ENCODE peak calls at places on chromosomes 11 and 22, in seven cellular contexts. I, E, V, R, B, F and O are unnamed samples.
A peak's percentile ranks its signal among the peaks of the same experiment; 100 is the strongest.

GRCh38 chr11:126345759-126346585 is 9.5 kb upstream of the ST3GAL4 start:
- DNase-seq in I (peak; percentile 95), E (no peak), V (no peak), R (no peak), B (peak; percentile 75), F (no peak), O (no peak)

GRCh38 chr11:112238041-112238440 is 11.8 kb downstream of the PTS start:
- DNase-seq in I (no peak), E (no peak), V (no peak), R (no peak), B (no peak), F (no peak), O (no peak)

GRCh38 chr11:34190192-34191139 is 85.0 kb downstream of the NAT10 start:
- DNase-seq in I (no peak), E (no peak), V (no peak), R (no peak), B (no peak), F (no peak), O (no peak)

GRCh38 chr11:65213322-65214211 is 31.8 kb downstream of the CAPN1 start:
- DNase-seq in I (peak; percentile 37), E (peak; percentile 70), V (no peak), R (no peak), B (peak; percentile 6), F (no peak), O (no peak)

GRCh38 chr22:41642711-41643110 is 21.6 kb downstream of the XRCC6 start:
- DNase-seq in I (no peak), E (no peak), V (no peak), R (no peak), B (peak; percentile 51), F (no peak), O (no peak)

GRCh38 chr11:19253149-19253540 is 12.4 kb upstream of the E2F8 start:
- DNase-seq in I (no peak), E (no peak), V (no peak), R (no peak), B (no peak), F (no peak), O (no peak)

GRCh38 chr22:36839356-36840073 is 21.3 kb upstream of the NCF4 start:
- DNase-seq in I (no peak), E (no peak), V (no peak), R (no peak), B (peak; percentile 9), F (no peak), O (no peak)

GRCh38 chr11:122162095-122162494 is 46.1 kb upstream of the BLID start:
- DNase-seq in I (no peak), E (no peak), V (no peak), R (no peak), B (no peak), F (no peak), O (no peak)

GRCh38 chr11:15374418-15374817 is 259.7 kb downstream of the INSC start:
- DNase-seq in I (no peak), E (no peak), V (no peak), R (no peak), B (no peak), F (no peak), O (no peak)

GRCh38 chr11:73012121-73012863 is 129.8 kb downstream of the FCHSD2 start:
- DNase-seq in I (no peak), E (no peak), V (no peak), R (no peak), B (peak; percentile 59), F (no peak), O (no peak)

GRCh38 chr22:50323900-50324299 is 2.9 kb downstream of the DENND6B start:
- DNase-seq in I (no peak), E (no peak), V (no peak), R (no peak), B (no peak), F (no peak), O (no peak)

GRCh38 chr11:12693485-12694181 is 19.4 kb downstream of the TEAD1 start:
- DNase-seq in I (peak; percentile 26), E (no peak), V (peak; percentile 73), R (peak; percentile 48), B (peak; percentile 99), F (no peak), O (peak; percentile 34)

GRCh38 chr11:47552086-47552580 is 799 bp downstream of the CELF1 start:
- DNase-seq in I (peak; percentile 46), E (no peak), V (no peak), R (peak; percentile 12), B (peak; percentile 52), F (no peak), O (peak; percentile 52)

GRCh38 chr22:42179616-42180015 is 49.0 kb upstream of the CYP2D6 start:
- DNase-seq in I (no peak), E (no peak), V (no peak), R (no peak), B (peak; percentile 88), F (no peak), O (no peak)

GRCh38 chr11:75720639-75721038 is 3.0 kb downstream of the MOGAT2 start:
- DNase-seq in I (no peak), E (no peak), V (no peak), R (no peak), B (no peak), F (no peak), O (no peak)

GRCh38 chr22:48338793-48339705 is 1488.6 kb downstream of the BRD1 start:
- DNase-seq in I (no peak), E (no peak), V (no peak), R (no peak), B (no peak), F (no peak), O (no peak)

GRCh38 chr11:123546515-123546914 is 107.9 kb downstream of the SCN3B start:
- DNase-seq in I (no peak), E (no peak), V (no peak), R (no peak), B (peak; percentile 78), F (no peak), O (no peak)

GRCh38 chr11:45148276-45148675 is 1.8 kb downstream of the PRDM11 start:
- DNase-seq in I (no peak), E (no peak), V (no peak), R (no peak), B (no peak), F (no peak), O (no peak)
- H3K4me1 ChIP-seq in I (no peaks in the 10 kb centered on the region), E (no peaks in the 10 kb centered on the region), V (peaks cover 9% of the 10 kb centered on the region), R (peaks cover 24% of the 10 kb centered on the region), B (peaks cover 2% of the 10 kb centered on the region), F (no peaks in the 10 kb centered on the region), O (peaks cover 28% of the 10 kb centered on the region)

GRCh38 chr11:71086687-71087258 is 165.6 kb downstream of the SHANK2 start:
- DNase-seq in I (peak; percentile 21), E (peak; percentile 31), V (peak; percentile 31), R (peak; percentile 34), B (peak; percentile 10), F (no peak), O (peak; percentile 73)
- TF ChIP-seq CTCF in I (peak; percentile 54), E (peak; percentile 67), V (peak; percentile 62), R (peak; percentile 76), B (peak; percentile 49), F (peak; percentile 47), O (peak; percentile 9)

GRCh38 chr11:92589512-92589911 is 364.9 kb downstream of the FAT3 start:
- DNase-seq in I (no peak), E (no peak), V (no peak), R (no peak), B (no peak), F (no peak), O (no peak)
- TF ChIP-seq USF2 in I (no peak), E (no peak), V (no peak), R (no peak), B (no peak), F (no peak), O (no peak)

GRCh38 chr11:57640068-57640800 is 9.5 kb downstream of the YPEL4 start:
- DNase-seq in I (no peak), E (no peak), V (no peak), R (no peak), B (no peak), F (no peak), O (no peak)
- H3K4me1 ChIP-seq in I (peaks cover 10% of the 10 kb centered on the region), E (peaks cover 19% of the 10 kb centered on the region), V (peaks cover 30% of the 10 kb centered on the region), R (peaks cover 34% of the 10 kb centered on the region), B (peaks cover 18% of the 10 kb centered on the region), F (peaks cover 9% of the 10 kb centered on the region), O (peaks cover 14% of the 10 kb centered on the region)

GRCh38 chr11:7303146-7303545 is 51.4 kb downstream of the SYT9 start:
- DNase-seq in I (no peak), E (no peak), V (no peak), R (no peak), B (no peak), F (no peak), O (no peak)
- TF ChIP-seq CTCF in I (no peak), E (no peak), V (no peak), R (no peak), B (no peak), F (no peak), O (no peak)

GRCh38 chr22:27800250-27801131 is 1.1 kb downstream of the MN1 start:
- DNase-seq in I (no peak), E (no peak), V (no peak), R (no peak), B (no peak), F (no peak), O (peak; percentile 70)

GRCh38 chr22:27797793-27798525 is 3.6 kb downstream of the MN1 start:
- DNase-seq in I (no peak), E (no peak), V (no peak), R (no peak), B (no peak), F (no peak), O (no peak)

GRCh38 chr22:27799334-27800249 is 2.0 kb downstream of the MN1 start:
- DNase-seq in I (no peak), E (no peak), V (no peak), R (no peak), B (no peak), F (no peak), O (peak; percentile 55)

GRCh38 chr22:27796829-27797792 is 4.4 kb downstream of the MN1 start:
- DNase-seq in I (no peak), E (no peak), V (no peak), R (no peak), B (no peak), F (no peak), O (no peak)

DNA sequence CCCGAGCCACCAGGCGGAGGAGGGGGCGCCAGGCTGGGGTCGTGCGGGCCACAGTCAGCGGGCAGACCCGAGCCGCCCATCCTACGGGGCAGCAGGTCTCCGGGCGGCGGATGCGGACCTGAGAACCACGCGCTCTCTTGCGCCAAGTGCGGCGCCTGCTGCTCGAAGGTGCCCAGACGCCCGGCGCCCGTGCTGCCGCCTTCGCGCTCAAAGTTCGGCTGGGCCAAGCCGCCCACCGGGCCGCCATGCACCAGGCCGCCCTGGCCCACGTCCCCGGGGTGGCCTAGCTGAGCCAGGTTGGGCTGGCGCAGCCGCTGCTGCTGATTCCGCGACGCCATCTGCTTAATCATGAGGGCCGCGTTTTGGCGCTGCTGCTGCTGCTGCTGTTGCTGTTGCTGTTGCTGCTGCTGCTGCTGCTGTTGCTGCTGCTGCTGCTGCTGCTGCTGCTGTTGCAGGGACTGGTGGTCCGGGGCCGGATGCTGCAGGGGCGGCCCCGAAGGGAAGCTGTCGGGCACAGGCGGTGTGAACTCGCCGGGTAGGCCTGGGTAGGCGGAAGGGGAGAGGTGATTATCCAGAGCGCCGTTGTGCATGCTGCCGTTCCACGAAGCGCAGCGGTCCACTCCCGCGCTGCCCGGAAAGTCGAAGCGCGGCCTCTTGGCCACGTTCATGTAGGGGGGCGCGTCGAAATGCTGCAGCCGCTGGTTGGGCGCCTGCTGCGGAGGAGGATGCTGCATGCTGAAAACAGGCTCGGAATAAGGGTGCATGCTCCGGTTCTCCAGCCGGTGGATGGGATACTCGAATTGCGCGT is 2.8 kb downstream of the MN1 start:
- DNase-seq in I (no peak), E (no peak), V (no peak), R (no peak), B (no peak), F (no peak), O (no peak)
- TF ChIP-seq USF2 in I (no peak), E (no peak), V (no peak), R (no peak), B (no peak), F (no peak), O (no peak)